ENCODE peak calls at places on chromosomes 4 and X, in five cellular contexts. B is body of pancreas, O is GM12878, W is stomach, K is A549. I is an unnamed sample.

GRCh38 chr4:76607266-76607799 is 172.3 kb downstream of the SHROOM3 start:
- DNase-seq in B (no peak), O (peak; percentile 62), W (no peak), K (no peak), I (no peak)

GRCh38 chr4:146545102-146545501 is 23.4 kb upstream of the SLC10A7 start:
- DNase-seq in B (no peak), O (no peak), W (no peak), K (peak; percentile 33), I (no peak)

GRCh38 chrX:94932278-94932965 is 1258.4 kb downstream of the FAM133A start:
- DNase-seq in B (no peak), O (peak; percentile 12), W (no peak), K (no peak), I (no peak)

GRCh38 chr4:119080721-119081541 is 54.7 kb upstream of the MYOZ2 start:
- DNase-seq in B (no peak), O (no peak), W (no peak), K (peak; percentile 94), I (no peak)

GRCh38 chr4:137106287-137106686 is 426.0 kb downstream of the PCDH18 start:
- DNase-seq in B (no peak), O (no peak), W (no peak), K (no peak), I (no peak)

GRCh38 chrX:131392666-131393065 is 103.6 kb upstream of the IGSF1 start:
- DNase-seq in B (no peak), O (no peak), W (no peak), K (no peak), I (no peak)

GRCh38 chrX:68832101-68832416 is 3.2 kb downstream of the EFNB1 start:
- DNase-seq in B (peak; percentile 31), O (no peak), W (peak; percentile 45), K (no peak), I (no peak)

GRCh38 chrX:11336201-11336600 is 43.0 kb downstream of the AMELX start:
- DNase-seq in B (no peak), O (no peak), W (no peak), K (no peak), I (no peak)

GRCh38 chr4:136484996-136485395 is 1047.3 kb downstream of the PCDH18 start:
- DNase-seq in B (no peak), O (no peak), W (no peak), K (no peak), I (no peak)

GRCh38 chrX:118975831-118976598 is 1.6 kb downstream of the LONRF3 start:
- DNase-seq in B (peak; percentile 84), O (no peak), W (peak; percentile 66), K (peak; percentile 71), I (peak; percentile 82)

DNA sequence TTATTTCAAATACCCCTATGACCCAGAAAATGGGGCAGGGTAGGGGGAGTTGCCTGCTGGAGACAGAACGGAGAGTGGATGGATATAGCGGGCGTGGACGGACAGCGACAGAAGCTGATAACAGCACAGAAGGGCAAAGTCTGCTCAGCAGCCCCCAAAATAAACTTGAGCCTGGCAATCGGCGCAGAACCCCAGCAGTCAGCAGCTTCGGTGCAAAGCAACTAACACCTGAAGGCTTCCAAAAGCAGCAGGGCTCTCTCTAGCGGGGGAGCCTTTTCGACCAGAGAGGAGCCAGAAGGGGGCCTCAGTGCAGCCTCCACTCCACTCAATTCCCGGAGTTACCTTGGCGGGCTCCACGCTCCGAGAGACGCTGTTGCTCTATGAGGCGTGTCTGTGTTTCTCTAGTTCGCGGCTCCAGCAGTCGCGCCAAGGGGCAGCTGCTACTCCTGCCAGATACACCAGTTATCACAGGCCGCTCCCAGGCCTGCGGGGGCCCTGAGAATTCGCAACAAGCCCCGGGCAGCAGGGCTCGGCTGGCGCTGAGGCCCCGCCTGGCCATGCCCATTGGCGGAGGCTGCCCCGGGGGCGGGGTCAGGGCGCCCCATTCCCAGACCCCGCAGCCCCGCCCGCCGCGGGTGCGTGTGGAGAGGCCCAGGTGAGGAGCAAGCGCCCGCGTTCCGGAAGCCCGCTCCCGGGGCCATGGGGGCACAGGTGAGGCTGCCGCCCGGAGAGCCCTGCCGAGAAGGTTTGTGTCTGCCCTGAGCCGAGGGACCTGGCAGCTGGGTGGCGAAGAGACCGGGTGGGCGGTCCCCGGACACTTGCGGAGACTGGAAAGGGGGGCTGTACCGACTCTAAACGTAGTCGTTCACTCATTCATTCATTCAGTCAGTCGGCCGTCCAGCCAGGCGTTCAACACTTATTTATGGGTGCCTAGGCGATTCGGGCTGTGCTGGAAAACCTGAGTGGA is at the start of the genes CNGA1 and NIPAL1:
- DNase-seq in B (peak; percentile 89), O (no peak), W (peak; percentile 90), K (peak; percentile 53), I (peak; percentile 45)
- TF ChIP-seq POLR2A in B (peak; percentile 75), O (peak; percentile 63), W (no peak), K (no peak), I (peak; percentile 23)

GRCh38 chr4:4619821-4620220 is 78.0 kb upstream of the STX18 start:
- DNase-seq in B (no peak), O (no peak), W (no peak), K (no peak), I (no peak)
- TF ChIP-seq CTCF in B (no peak), O (no peak), W (no peak), K (no peak), I (no peak)

GRCh38 chr4:103019319-103020124 is at the start of gene SLC9B1:
- DNase-seq in B (peak; percentile 98), O (peak; percentile 56), W (peak; percentile 98), K (peak; percentile 95), I (peak; percentile 96)
- TF ChIP-seq POLR2A in B (peak; percentile 91), O (peak; percentile 93), W (no peak), K (peak; percentile 22), I (peak; percentile 86)

GRCh38 chr4:139575072-139575471 is 19.1 kb upstream of the SETD7 start:
- DNase-seq in B (no peak), O (no peak), W (no peak), K (no peak), I (no peak)
- TF ChIP-seq CTCF in B (no peak), O (no peak), W (no peak), K (no peak), I (no peak)